ENCODE peak calls at places on chromosomes 7 and 10, in seven cellular contexts. G, L, F, M, P, A and X are unnamed samples.

GRCh38 chr10:608331-609265 is 80.9 kb downstream of the DIP2C start:
- DNase-seq in G (no peak), M (no peak), A (peak), P (no peak), F (no peak), L (no peak), X (no peak)

GRCh38 chr10:3452234-3452633 is 279.7 kb upstream of the PITRM1 start:
- DNase-seq in L (no peak), F (no peak), A (no peak), M (no peak), P (no peak), G (no peak), X (no peak)

GRCh38 chr7:31873816-31874597 is 187.0 kb downstream of the PPP1R17 start:
- DNase-seq in L (no peak), A (peak), G (no peak), P (no peak), F (no peak), M (no peak), X (no peak)

GRCh38 chr7:79778786-79779382 is 325.4 kb upstream of the MAGI2 start:
- DNase-seq in A (no peak), M (no peak), P (no peak), G (no peak), L (no peak), F (no peak), X (no peak)

GRCh38 chr7:149494738-149495368 is 2.8 kb downstream of the ZNF746 start:
- DNase-seq in F (no peak), A (no peak), M (peak), G (no peak), P (peak), L (no peak), X (no peak)

GRCh38 chr7:66734006-66734405 is 6.5 kb upstream of the RABGEF1 start:
- DNase-seq in M (no peak), A (no peak), P (no peak), F (no peak), G (no peak), L (no peak), X (no peak)

GRCh38 chr10:130190065-130190736 is 54.0 kb downstream of the GLRX3 start:
- DNase-seq in M (no peak), F (peak), L (peak), G (peak), P (peak), A (peak), X (peak)

GRCh38 chr7:155581107-155581830 is 34.9 kb upstream of the CNPY1 start:
- DNase-seq in A (no peak), F (no peak), P (no peak), L (no peak), M (no peak), G (no peak), X (no peak)

GRCh38 chr10:97701438-97702064 is 12.0 kb upstream of the MARVELD1 start:
- DNase-seq in L (no peak), F (no peak), M (peak), A (no peak), G (peak), P (peak), X (peak)

GRCh38 chr10:108736111-108736510 is 1187.2 kb downstream of the XPNPEP1 start:
- DNase-seq in M (no peak), P (no peak), A (no peak), F (no peak), L (no peak), G (no peak), X (no peak)

GRCh38 chr10:94320285-94320914 is 42.3 kb downstream of the NOC3L start:
- DNase-seq in A (no peak), P (peak), G (peak), F (peak), M (peak), L (peak), X (peak)

GRCh38 chr10:80468806-80469421 is 14.8 kb downstream of the TSPAN14 start:
- DNase-seq in G (no peak), F (no peak), M (no peak), P (no peak), A (no peak), L (no peak), X (no peak)

GRCh38 chr7:22561356-22561755 is 61.4 kb upstream of the STEAP1B start:
- DNase-seq in P (peak), F (peak), A (no peak), L (no peak), G (no peak), M (peak), X (peak)

GRCh38 chr10:91328320-91328984 is 81.7 kb upstream of the HECTD2 start:
- DNase-seq in G (no peak), A (no peak), L (no peak), P (no peak), F (no peak), M (no peak), X (no peak)

GRCh38 chr7:90552521-90552920 is 43.6 kb upstream of the CDK14 start:
- DNase-seq in L (no peak), M (no peak), F (no peak), G (no peak), A (no peak), P (no peak), X (no peak)

GRCh38 chr7:27212587-27213149 is 12.8 kb upstream of the HOXA13 start:
- DNase-seq in A (no peak), G (no peak), L (no peak), P (no peak), F (no peak), M (no peak), X (no peak)

GRCh38 chr7:128831994-128832879 is 2.0 kb downstream of the FLNC start:
- DNase-seq in A (no peak), M (peak), G (peak), F (no peak), P (no peak), L (no peak), X (no peak)

GRCh38 chr10:11178606-11179221 is 161.0 kb downstream of the CELF2 start:
- DNase-seq in P (no peak), A (peak), G (peak), M (peak), L (no peak), F (no peak), X (no peak)

GRCh38 chr10:79320785-79321493 is 26.3 kb upstream of the PPIF start:
- DNase-seq in F (no peak), M (no peak), A (no peak), G (no peak), P (no peak), L (no peak), X (no peak)

GRCh38 chr10:45380903-45381610 is 7.0 kb downstream of the ALOX5 start:
- DNase-seq in G (no peak), F (no peak), P (no peak), A (no peak), L (no peak), M (no peak), X (no peak)

GRCh38 chr10:47092822-47093221 is 181.6 kb downstream of the PTPN20 start:
- DNase-seq in M (no peak), G (no peak), A (no peak), P (no peak), L (no peak), F (no peak), X (no peak)

GRCh38 chr7:50497968-50498367 is 47.8 kb upstream of the FIGNL1 start:
- DNase-seq in P (no peak), M (no peak), F (no peak), A (no peak), L (no peak), G (peak), X (no peak)

GRCh38 chr7:117675519-117676137 is 195.8 kb downstream of the CFTR start:
- DNase-seq in M (peak), G (no peak), A (no peak), F (no peak), P (no peak), L (no peak), X (no peak)

GRCh38 chr10:51297438-51297837 is 223.2 kb downstream of the PRKG1 start:
- DNase-seq in G (no peak), L (no peak), M (no peak), F (no peak), P (no peak), A (no peak), X (no peak)

GRCh38 chr7:587769-588168 is 68.1 kb upstream of the PDGFA start:
- DNase-seq in A (no peak), G (no peak), L (no peak), P (no peak), F (no peak), M (no peak), X (no peak)

GRCh38 chr7:6489612-6490011 is 41.9 kb upstream of the DAGLB start:
- DNase-seq in A (no peak), L (peak), G (no peak), M (peak), P (peak), F (no peak), X (no peak)

GRCh38 chr10:84138478-84139125 is 707 bp upstream of the GHITM start:
- DNase-seq in G (peak), L (no peak), F (no peak), P (no peak), M (peak), A (no peak), X (peak)

GRCh38 chr10:79351332-79351731 is 4.1 kb downstream of the PPIF start:
- DNase-seq in P (no peak), A (no peak), G (no peak), F (no peak), M (no peak), L (no peak), X (no peak)

GRCh38 chr10:30389543-30389942 is 40.5 kb upstream of the MTPAP start:
- DNase-seq in P (no peak), L (no peak), F (no peak), A (no peak), M (no peak), G (no peak), X (no peak)

GRCh38 chr7:92504563-92504962 is 23.8 kb downstream of the PEX1 start:
- DNase-seq in L (no peak), G (no peak), M (no peak), P (peak), F (no peak), A (no peak), X (no peak)

GRCh38 chr10:88347597-88348304 is 235.4 kb downstream of the RNLS start:
- DNase-seq in L (no peak), A (no peak), G (no peak), F (no peak), P (no peak), M (no peak), X (no peak)

GRCh38 chr10:36254191-36254590 is 612.1 kb upstream of the FZD8 start:
- DNase-seq in L (no peak), M (no peak), F (no peak), P (no peak), A (no peak), G (no peak), X (no peak)

GRCh38 chr10:92354587-92354986 is 63.6 kb downstream of the MARCHF5 start:
- DNase-seq in A (no peak), G (no peak), F (no peak), P (no peak), M (no peak), L (no peak), X (no peak)

GRCh38 chr7:108499575-108499974 is 26.4 kb downstream of the PNPLA8 start:
- DNase-seq in L (no peak), F (no peak), P (no peak), G (no peak), A (no peak), M (no peak), X (no peak)

GRCh38 chr10:42753507-42754154 is 29.0 kb upstream of the BMS1 start:
- DNase-seq in L (no peak), G (peak), P (no peak), M (no peak), F (no peak), A (no peak), X (no peak)

GRCh38 chr10:110395350-110396283 is 90.9 kb upstream of the SMNDC1 start:
- DNase-seq in A (peak), M (peak), F (no peak), L (peak), G (no peak), P (peak), X (peak)

DNA sequence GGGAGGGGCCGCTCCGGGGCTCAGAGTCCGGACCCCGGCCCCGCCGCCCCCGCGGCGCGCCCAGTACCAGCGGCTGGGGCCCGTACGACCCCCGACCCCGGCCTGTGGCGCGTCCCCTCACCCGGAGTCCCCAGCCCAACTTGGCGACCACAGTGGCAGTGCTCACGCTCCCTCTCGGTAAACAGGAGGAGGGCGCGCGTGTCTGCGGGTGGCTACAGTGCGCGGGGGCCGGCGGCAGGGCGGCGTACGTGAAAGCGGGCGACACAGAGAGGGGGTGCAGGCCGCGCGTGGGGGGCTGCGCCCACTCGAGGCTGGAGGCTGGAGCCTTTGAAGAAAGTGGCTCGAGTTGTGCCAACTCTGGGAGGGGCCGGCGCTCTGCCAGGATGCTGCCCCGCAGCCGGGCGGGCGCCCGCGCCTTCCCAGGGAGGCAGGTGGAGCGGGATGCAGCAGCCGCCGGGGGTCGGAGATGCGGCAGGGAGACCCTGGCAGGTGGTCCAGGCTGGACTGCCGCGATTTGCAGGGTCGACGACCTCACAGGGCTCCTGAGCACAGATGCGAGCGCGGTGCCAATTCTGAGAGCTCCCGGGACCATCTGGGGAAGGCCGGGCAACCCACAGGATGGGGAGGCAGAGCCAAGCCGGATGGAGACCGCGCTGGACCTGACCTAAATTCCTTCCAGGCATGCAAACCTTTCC is 655 bp downstream of the PTPRE start:
- DNase-seq in A (no peak), G (peak), L (no peak), P (no peak), M (no peak), F (no peak), X (no peak)
- TF ChIP-seq SIN3A in A (no peak), G (no peak), L (no peak), P (no peak), M (no peak), F (no peak), X (no peak)

GRCh38 chr10:85603167-85603940 is 763.2 kb downstream of the GRID1 start:
- DNase-seq in F (no peak), A (no peak), G (no peak), P (no peak), L (no peak), M (no peak), X (peak)
- TF ChIP-seq SIN3A in F (no peak), A (no peak), G (no peak), P (no peak), L (no peak), M (no peak), X (no peak)

GRCh38 chr7:134366481-134366880 is 49.8 kb upstream of the SLC35B4 start:
- DNase-seq in L (no peak), A (no peak), P (peak), F (no peak), G (no peak), M (no peak), X (no peak)

GRCh38 chr7:134370135-134370534 is 53.4 kb upstream of the SLC35B4 start:
- DNase-seq in G (no peak), L (no peak), F (no peak), M (no peak), A (no peak), P (no peak), X (no peak)

GRCh38 chr7:134365341-134366054 is 48.8 kb upstream of the SLC35B4 start:
- DNase-seq in A (no peak), P (no peak), F (no peak), L (no peak), M (peak), G (no peak), X (no peak)

GRCh38 chr7:134368851-134369533 is 52.3 kb upstream of the SLC35B4 start:
- DNase-seq in G (no peak), F (no peak), L (no peak), M (no peak), P (peak), A (no peak), X (no peak)

GRCh38 chr7:134367956-134368749 is 51.4 kb upstream of the SLC35B4 start:
- DNase-seq in F (no peak), G (no peak), L (no peak), M (no peak), P (no peak), A (no peak), X (no peak)
- TF ChIP-seq SIN3A in F (no peak), G (no peak), L (no peak), M (no peak), P (no peak), A (no peak), X (no peak)

GRCh38 chr10:74189999-74190421 is 39.0 kb downstream of the ADK start:
- DNase-seq in P (peak), M (peak), G (no peak), L (peak), F (no peak), A (peak), X (peak)
- TF ChIP-seq SIN3A in P (no peak), M (no peak), G (peak), L (peak), F (no peak), A (no peak), X (no peak)

DNA sequence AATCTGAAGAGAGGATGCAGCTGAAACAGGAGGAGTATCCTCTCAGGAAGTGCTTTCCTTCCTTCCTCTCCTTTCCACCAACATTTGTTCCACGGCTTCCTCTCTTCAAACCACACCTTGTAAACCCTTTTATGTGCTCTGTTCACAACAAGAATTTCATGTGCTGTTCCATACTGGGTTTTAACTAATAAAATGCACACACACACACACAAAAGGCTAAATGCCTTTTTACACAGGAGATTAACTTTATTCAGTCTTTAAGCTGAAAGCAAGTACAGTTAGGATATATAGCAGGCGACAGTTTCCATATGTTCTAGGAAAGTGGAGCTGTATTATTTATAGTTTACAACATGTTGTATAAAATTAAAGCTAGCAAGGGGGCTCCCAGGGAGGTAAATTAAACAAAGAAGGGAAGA is 106.7 kb downstream of the REEP3 start:
- DNase-seq in L (no peak), G (no peak), M (no peak), A (no peak), P (no peak), F (no peak), X (no peak)
- TF ChIP-seq SIN3A in L (no peak), G (no peak), M (no peak), A (no peak), P (no peak), F (no peak), X (no peak)

GRCh38 chr7:43625453-43625852 is 42.5 kb downstream of the STK17A start:
- DNase-seq in P (no peak), G (no peak), A (no peak), L (no peak), M (no peak), F (no peak), X (no peak)
- TF ChIP-seq SIN3A in P (no peak), G (no peak), A (no peak), L (no peak), M (no peak), F (no peak), X (no peak)